ENCODE peak calls at places on chromosomes 13 and 19, in nine cellular contexts. X is CD4-positive, alpha-beta T cell; B is choroid plexus epithelial cell; Z is CD8-positive, alpha-beta T cell; Y is WTC11; G is RWPE1; O is retinal pigment epithelial cell; J is A549; U is right atrium auricular region. H is an unnamed sample.

GRCh38 chr19:2524840-2525723 is 49.2 kb downstream of the GADD45B start:
- DNase-seq in Y (no peak), G (peak), Z (no peak), U (no peak), O (peak), B (peak), J (peak), X (no peak), H (peak)

GRCh38 chr13:99063952-99064351 is 86.1 kb upstream of the DOCK9 start:
- DNase-seq in B (peak), J (no peak), Y (no peak), O (no peak), U (no peak), X (no peak), Z (no peak), G (no peak), H (no peak)

GRCh38 chr13:111361873-111362648 is 41.6 kb downstream of the TEX29 start:
- DNase-seq in B (no peak), O (no peak), U (no peak), J (no peak), X (no peak), G (no peak), Z (no peak), Y (no peak), H (no peak)

GRCh38 chr19:7397687-7398086 is 49.0 kb downstream of the ARHGEF18 start:
- DNase-seq in B (peak), U (no peak), Z (no peak), G (no peak), Y (no peak), J (no peak), O (peak), X (no peak), H (no peak)

GRCh38 chr13:75541287-75541686 is 3.6 kb upstream of the COMMD6 start:
- DNase-seq in Y (no peak), B (peak), O (no peak), Z (no peak), U (no peak), G (no peak), J (no peak), X (no peak), H (no peak)

GRCh38 chr13:52165410-52165809 is 6.0 kb upstream of the NEK3 start:
- DNase-seq in B (no peak), Z (no peak), J (no peak), O (no peak), U (no peak), G (no peak), Y (no peak), X (no peak), H (no peak)

GRCh38 chr19:55491546-55492360 is 3.5 kb downstream of the SSC5D start:
- DNase-seq in X (no peak), U (no peak), O (no peak), G (no peak), Z (no peak), J (no peak), Y (no peak), B (no peak), H (no peak)

GRCh38 chr19:46856062-46857022 is 4.5 kb upstream of the ARHGAP35 start:
- DNase-seq in O (peak), J (peak), G (peak), U (peak), Y (peak), B (peak), Z (peak), X (peak), H (peak)

GRCh38 chr19:6100284-6100915 is 9.9 kb downstream of the RFX2 start:
- DNase-seq in Y (no peak), G (no peak), J (no peak), U (no peak), Z (no peak), B (no peak), X (peak), O (no peak), H (peak)

GRCh38 chr19:6064016-6064702 is 46.1 kb downstream of the RFX2 start:
- DNase-seq in G (peak), B (no peak), X (no peak), Y (no peak), J (no peak), O (no peak), Z (no peak), U (no peak), H (no peak)

GRCh38 chr13:106133025-106133424 is 402.4 kb downstream of the EFNB2 start:
- DNase-seq in G (peak), O (no peak), B (peak), J (no peak), X (no peak), U (no peak), Z (no peak), Y (no peak), H (no peak)
- TF ChIP-seq CTCF in G (no peak), O (no peak), B (no peak), J (no peak), X (no peak), U (no peak), Z (no peak), Y (no peak), H (no peak)

DNA sequence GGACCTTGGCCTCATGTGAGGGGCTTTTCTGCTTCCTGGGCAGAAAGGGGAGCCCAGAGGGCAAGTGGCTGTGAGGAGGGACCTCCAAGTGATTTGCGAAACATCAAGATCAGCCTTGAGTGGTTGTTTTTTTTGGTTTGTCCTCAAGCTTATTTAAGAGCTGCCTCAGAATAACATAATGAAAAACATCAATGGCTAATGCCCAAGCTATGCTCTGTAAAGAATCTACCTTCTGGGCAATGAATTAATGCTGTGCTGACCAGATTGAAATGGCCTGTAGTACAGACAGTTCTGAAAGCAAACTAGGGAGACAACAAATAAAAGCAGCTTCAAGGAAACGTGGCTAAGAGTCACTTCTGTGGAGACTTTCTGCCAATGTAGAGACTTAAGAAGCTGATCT is 8.3 kb downstream of the TMEM255B start:
- DNase-seq in J (no peak), O (no peak), X (no peak), Z (no peak), B (no peak), U (no peak), G (no peak), Y (no peak), H (no peak)
- TF ChIP-seq CTCF in J (no peak), O (no peak), X (no peak), Z (no peak), B (no peak), U (no peak), G (no peak), Y (no peak), H (no peak)

GRCh38 chr19:14322889-14323463 is 58.3 kb upstream of the ADGRE5 start:
- DNase-seq in G (no peak), U (no peak), Y (no peak), O (no peak), X (no peak), B (no peak), Z (no peak), J (no peak), H (no peak)

GRCh38 chr19:14320253-14320652 is 61.0 kb upstream of the ADGRE5 start:
- DNase-seq in U (no peak), G (no peak), X (no peak), Z (no peak), O (no peak), Y (no peak), J (no peak), B (no peak), H (no peak)

GRCh38 chr19:14317157-14317556 is 64.1 kb upstream of the ADGRE5 start:
- DNase-seq in B (no peak), U (no peak), Y (no peak), G (no peak), X (no peak), J (no peak), O (no peak), Z (no peak), H (no peak)

GRCh38 chr19:14315433-14315832 is 65.8 kb upstream of the ADGRE5 start:
- DNase-seq in U (no peak), J (no peak), O (no peak), Z (no peak), B (peak), Y (no peak), G (no peak), X (no peak), H (no peak)

DNA sequence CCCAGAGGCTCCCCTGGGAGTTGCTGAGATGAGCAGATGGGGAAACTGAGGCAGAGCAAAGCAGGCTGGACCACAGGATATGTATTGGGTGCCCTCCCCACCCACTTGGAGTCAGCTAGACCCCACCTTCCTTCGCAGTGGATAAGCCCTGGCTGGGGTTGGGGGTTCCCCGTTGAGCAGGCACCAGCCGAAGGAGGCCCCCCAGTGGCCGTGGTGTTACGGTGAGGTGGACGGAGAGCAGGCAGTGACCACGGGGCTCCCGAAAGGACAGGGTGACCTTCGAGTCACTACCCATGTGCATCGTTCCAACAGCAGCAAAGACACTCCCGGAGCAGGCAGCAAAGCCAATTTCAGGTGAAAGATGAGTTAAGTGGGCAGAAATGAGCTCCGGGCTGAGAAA is 62.4 kb upstream of the ADGRE5 start:
- DNase-seq in O (no peak), B (peak), X (no peak), U (no peak), J (no peak), Z (no peak), G (no peak), Y (peak), H (no peak)
- TF ChIP-seq CTCF in O (peak), B (peak), X (no peak), U (no peak), J (no peak), Z (no peak), G (no peak), Y (no peak), H (peak)

GRCh38 chr19:39413269-39413902 is 917 bp downstream of the PLEKHG2 start:
- DNase-seq in X (peak), O (no peak), Y (peak), G (no peak), U (no peak), Z (no peak), J (peak), B (peak), H (peak)

GRCh38 chr19:39413903-39414608 is 1.6 kb downstream of the PLEKHG2 start:
- DNase-seq in Z (no peak), Y (no peak), B (no peak), J (peak), U (no peak), G (no peak), O (no peak), X (no peak), H (peak)

GRCh38 chr19:39411832-39412099 is 703 bp upstream of the PLEKHG2 start:
- DNase-seq in O (no peak), X (peak), G (peak), U (peak), Z (peak), Y (peak), J (peak), B (peak), H (peak)

GRCh38 chr19:39412100-39412866 is at the start of gene PLEKHG2:
- DNase-seq in O (peak), Z (peak), Y (peak), J (peak), U (peak), G (peak), B (peak), X (peak), H (peak)

GRCh38 chr19:39412867-39413268 is 399 bp downstream of the PLEKHG2 start:
- DNase-seq in Z (no peak), G (no peak), O (no peak), U (no peak), Y (no peak), B (no peak), J (no peak), X (no peak), H (no peak)
- TF ChIP-seq CTCF in Z (no peak), G (peak), O (no peak), U (peak), Y (peak), B (no peak), J (peak), X (peak), H (no peak)

DNA sequence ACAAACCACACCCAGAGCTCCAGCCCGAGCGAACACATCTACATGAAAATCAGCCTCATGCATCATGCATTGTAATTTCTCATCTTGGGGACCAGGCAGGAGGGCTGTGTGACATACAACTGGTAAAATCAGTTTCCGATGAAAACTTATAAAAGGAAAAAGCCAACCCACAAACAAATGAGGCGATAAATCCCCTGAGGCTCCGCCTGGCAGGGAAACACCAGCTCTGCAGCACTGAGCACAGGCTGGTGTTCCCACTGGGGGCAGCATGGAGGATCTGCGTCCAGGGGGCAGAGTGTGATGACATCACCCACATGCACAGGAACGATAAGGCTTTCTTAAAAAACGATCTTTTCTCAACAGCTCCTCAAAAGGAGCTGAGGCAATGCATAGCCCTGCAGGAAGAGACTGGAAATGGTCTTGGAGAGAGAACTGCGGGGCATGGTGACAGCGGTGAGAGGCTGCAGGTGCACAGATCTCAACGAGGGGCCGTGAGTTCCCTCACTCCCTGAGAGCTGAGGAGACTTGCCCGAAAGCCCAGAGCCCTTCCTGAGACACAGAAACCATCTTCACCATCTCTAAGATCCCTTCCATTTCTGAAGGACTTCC is 24.6 kb downstream of the SH3GL1 start:
- DNase-seq in X (no peak), U (no peak), O (no peak), Y (peak), Z (no peak), J (no peak), B (peak), G (no peak), H (peak)
- TF ChIP-seq CTCF in X (no peak), U (peak), O (peak), Y (no peak), Z (no peak), J (no peak), B (peak), G (no peak), H (peak)

GRCh38 chr19:13022859-13023636 is 27.8 kb downstream of the NFIX start:
- DNase-seq in X (no peak), J (peak), B (peak), G (peak), O (no peak), U (peak), Z (no peak), Y (peak), H (peak)
- TF ChIP-seq CTCF in X (no peak), J (no peak), B (no peak), G (no peak), O (no peak), U (peak), Z (no peak), Y (no peak), H (no peak)

DNA sequence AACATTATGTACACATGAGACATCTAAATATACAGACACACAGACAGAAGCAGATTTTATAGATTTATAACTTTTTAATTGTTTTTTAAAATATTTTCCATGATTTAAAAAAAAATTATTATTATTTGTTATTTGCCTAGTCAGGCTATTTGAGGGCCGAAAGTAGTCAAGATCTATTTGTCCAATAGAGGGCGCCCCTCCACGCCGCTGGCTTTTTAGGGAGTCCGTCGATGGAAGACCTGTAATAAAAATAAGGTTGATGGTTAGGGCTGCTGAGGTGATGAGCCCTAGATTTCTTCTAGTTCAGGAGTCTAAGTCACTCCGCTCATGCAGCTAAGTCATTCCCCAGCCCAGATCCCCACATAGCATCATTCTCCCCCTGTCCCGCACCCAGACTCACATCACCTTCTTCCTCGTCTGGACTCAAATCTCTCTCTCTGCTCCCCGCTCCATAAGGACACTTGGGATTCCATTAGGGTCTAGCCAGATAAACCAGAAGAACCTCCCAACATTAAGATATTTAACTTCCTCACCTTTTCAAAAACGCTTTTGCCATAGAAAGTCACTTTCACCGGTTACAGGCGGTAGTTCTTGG is 33.9 kb upstream of the CEACAM21 start:
- DNase-seq in Z (peak), U (peak), G (no peak), J (peak), O (no peak), X (peak), Y (peak), B (peak), H (peak)
- TF ChIP-seq CTCF in Z (peak), U (peak), G (peak), J (peak), O (peak), X (peak), Y (peak), B (peak), H (peak)

GRCh38 chr19:29012457-29012856 is 200.5 kb downstream of the UQCRFS1 start:
- DNase-seq in B (no peak), Y (no peak), J (no peak), O (no peak), Z (no peak), X (no peak), U (no peak), G (no peak), H (no peak)

GRCh38 chr19:29006057-29006735 is 206.8 kb downstream of the UQCRFS1 start:
- DNase-seq in X (no peak), J (no peak), O (no peak), U (no peak), B (peak), Z (no peak), Y (no peak), G (no peak), H (no peak)

GRCh38 chr19:29013988-29014387 is 199.0 kb downstream of the UQCRFS1 start:
- DNase-seq in U (no peak), G (no peak), X (no peak), O (no peak), Y (no peak), Z (no peak), B (no peak), J (no peak), H (no peak)

GRCh38 chr19:29013325-29013724 is 199.6 kb downstream of the UQCRFS1 start:
- DNase-seq in Z (no peak), G (no peak), U (no peak), B (no peak), X (no peak), O (no peak), J (no peak), Y (no peak), H (no peak)

DNA sequence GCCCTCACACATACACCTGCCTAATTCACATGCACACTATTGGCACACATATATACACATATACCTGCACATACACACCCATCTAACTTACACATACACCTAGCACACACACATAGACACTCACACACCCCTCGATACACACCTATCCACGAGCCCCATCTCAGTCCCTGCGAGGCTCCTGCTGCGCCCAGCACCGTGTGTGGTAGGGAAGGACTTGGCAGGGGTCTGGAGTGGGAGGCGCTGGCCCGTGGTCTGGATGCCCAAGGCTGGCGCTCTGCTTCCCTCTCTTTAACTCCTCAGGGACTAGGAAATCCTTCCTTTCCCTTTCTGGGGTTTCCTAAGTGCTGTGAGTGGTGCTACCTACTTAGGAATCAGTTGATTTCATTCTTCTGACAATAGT is 202.7 kb downstream of the UQCRFS1 start:
- DNase-seq in G (no peak), O (no peak), Z (no peak), X (no peak), B (no peak), Y (no peak), J (no peak), U (no peak), H (no peak)
- TF ChIP-seq CTCF in G (no peak), O (no peak), Z (no peak), X (no peak), B (no peak), Y (no peak), J (no peak), U (no peak), H (no peak)

GRCh38 chr13:23159205-23159586 is 21.6 kb upstream of the SGCG start:
- DNase-seq in Z (no peak), X (no peak), B (peak), U (no peak), G (no peak), O (no peak), J (peak), Y (peak), H (peak)
- TF ChIP-seq CTCF in Z (no peak), X (no peak), B (peak), U (peak), G (peak), O (peak), J (peak), Y (peak), H (peak)

DNA sequence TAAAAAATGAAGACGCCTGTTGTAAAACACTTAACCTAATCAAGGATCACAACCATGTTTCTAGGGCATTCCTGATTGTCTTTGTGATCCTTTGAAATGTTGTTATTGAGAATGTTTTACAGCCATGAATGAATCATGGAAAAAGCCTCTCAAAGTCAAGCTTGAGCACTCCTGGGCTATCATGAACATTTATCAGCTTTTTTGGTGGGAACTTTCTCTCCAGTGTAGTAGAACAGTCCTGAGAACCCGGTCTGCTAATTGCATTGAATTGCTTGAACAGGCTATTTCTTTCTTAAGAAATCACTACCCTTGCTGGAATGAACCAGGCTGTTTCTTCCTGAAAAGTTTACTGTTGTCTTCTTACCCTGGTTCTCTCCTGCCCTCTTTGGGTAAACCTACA is 516.5 kb downstream of the FGF9 start:
- DNase-seq in X (no peak), Y (no peak), B (no peak), G (no peak), O (no peak), J (no peak), U (no peak), Z (no peak), H (no peak)
- TF ChIP-seq CTCF in X (no peak), Y (no peak), B (no peak), G (no peak), O (no peak), J (no peak), U (no peak), Z (no peak), H (no peak)

H was measured in BE2C.